ENCODE peak calls at places on chromosomes 7 and 10, in four cellular contexts. S, J, U and L are unnamed samples.

GRCh38 chr7:116443101-116443523 is 56.4 kb upstream of the CAV2 start:
- DNase-seq in S (no peak), J (no peak), U (no peak), L (no peak)

GRCh38 chr7:7212612-7213011 is 30.3 kb downstream of the C1GALT1 start:
- DNase-seq in S (no peak), J (no peak), U (no peak), L (no peak)

GRCh38 chr10:59072038-59072437 is 104.4 kb upstream of the PHYHIPL start:
- DNase-seq in S (no peak), J (no peak), U (no peak), L (no peak)

GRCh38 chr7:29723599-29723998 is 82.7 kb upstream of the WIPF3 start:
- DNase-seq in S (no peak), J (no peak), U (no peak), L (no peak)

GRCh38 chr10:100894589-100895294 is 18.0 kb upstream of the SLF2 start:
- DNase-seq in S (no peak), J (no peak), U (no peak), L (no peak)

GRCh38 chr7:28921822-28922221 is 36.3 kb downstream of the TRIL start:
- DNase-seq in S (peak; percentile 62), J (peak; percentile 60), U (peak; percentile 69), L (peak; percentile 22)

GRCh38 chr10:122163182-122164027 is 107.7 kb upstream of the BTBD16 start:
- DNase-seq in S (no peak), J (no peak), U (no peak), L (no peak)

GRCh38 chr10:103534621-103535498 is 41.4 kb downstream of the NEURL1 start:
- DNase-seq in S (no peak), J (no peak), U (no peak), L (no peak)

GRCh38 chr7:129163875-129164544 is 19.5 kb downstream of the TSPAN33 start:
- DNase-seq in S (no peak), J (no peak), U (peak; percentile 64), L (no peak)

DNA sequence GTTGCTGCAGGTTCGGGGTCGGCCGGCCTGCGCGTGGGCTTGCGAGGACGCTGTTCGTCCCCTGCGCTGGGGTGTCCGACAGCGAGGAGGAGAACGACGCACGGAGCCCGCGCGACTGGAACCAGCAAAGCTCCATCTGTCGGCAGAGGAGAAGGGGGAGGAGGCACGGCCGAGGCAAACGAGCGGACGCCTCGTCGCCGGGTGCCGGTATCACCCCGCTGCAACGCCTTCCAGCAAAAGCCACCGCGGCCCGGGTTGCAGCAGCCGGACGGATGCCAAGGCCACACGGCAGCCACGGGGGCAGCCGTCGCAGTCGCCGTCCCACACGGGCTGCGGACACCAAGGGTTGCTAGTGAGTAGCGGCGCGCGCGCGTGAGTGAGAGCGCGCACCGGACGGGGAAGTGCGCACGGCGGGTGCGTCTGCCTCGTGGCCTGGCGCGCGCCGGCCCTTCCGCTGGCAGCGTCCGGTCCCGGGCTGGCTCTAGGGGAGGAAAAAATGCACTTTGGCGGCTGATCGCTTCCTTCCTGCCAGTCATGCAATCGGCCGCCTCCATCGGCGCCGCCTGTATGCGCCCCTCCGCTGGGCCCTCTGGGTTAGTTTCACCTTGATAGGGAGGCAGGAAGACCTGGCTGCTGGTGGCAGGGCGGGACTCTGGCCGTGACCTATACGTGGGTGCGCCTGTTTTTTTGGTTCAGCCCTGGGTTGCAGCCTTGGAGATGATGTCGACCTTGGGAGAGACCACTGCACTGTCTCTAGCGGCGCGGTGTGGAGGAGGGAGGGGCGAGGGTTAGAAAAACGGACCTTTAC is 446 bp downstream of the STAMBPL1 start:
- DNase-seq in S (peak; percentile 87), J (peak; percentile 76), U (peak; percentile 70), L (peak; percentile 76)
- TF ChIP-seq POLR2A in S (peak; percentile 81), J (peak; percentile 75), U (peak; percentile 72), L (peak; percentile 64)

GRCh38 chr7:102288285-102288930 is 1.7 kb downstream of the SH2B2 start:
- DNase-seq in S (no peak), J (no peak), U (no peak), L (no peak)
- H3K27ac ChIP-seq in S (no peak overlapping the region), J (no peak overlapping the region), U (no peak overlapping the region), L (no peak overlapping the region)

GRCh38 chr7:111029574-111030357 is 61.2 kb upstream of the LRRN3 start:
- DNase-seq in S (peak; percentile 53), J (peak; percentile 20), U (peak; percentile 74), L (no peak)
- TF ChIP-seq POLR2A in S (no peak), J (no peak), U (no peak), L (no peak)

DNA sequence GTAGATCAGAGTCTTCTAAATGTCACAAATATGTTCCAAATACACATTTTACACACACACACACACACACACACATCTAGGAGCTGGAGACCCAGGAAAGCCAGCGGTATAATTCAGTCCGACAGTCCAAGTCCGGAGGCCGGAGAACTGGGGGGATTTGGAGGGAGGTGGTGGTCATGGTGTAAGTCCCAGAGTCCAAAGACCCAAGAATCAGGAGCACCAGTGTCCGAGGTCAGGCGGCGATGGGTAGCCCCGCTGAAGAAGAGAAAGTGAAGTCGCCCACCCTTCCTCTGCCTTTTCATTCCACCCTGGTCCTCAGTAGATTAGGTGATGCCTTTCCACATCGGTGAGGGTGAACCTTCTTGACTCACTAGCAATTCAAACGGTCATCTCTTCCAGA is 154.8 kb downstream of the CAMK1D start:
- DNase-seq in S (peak; percentile 37), J (no peak), U (no peak), L (no peak)
- H3K27ac ChIP-seq in S (no peak overlapping the region), J (no peak overlapping the region), U (no peak overlapping the region), L (no peak overlapping the region)

DNA sequence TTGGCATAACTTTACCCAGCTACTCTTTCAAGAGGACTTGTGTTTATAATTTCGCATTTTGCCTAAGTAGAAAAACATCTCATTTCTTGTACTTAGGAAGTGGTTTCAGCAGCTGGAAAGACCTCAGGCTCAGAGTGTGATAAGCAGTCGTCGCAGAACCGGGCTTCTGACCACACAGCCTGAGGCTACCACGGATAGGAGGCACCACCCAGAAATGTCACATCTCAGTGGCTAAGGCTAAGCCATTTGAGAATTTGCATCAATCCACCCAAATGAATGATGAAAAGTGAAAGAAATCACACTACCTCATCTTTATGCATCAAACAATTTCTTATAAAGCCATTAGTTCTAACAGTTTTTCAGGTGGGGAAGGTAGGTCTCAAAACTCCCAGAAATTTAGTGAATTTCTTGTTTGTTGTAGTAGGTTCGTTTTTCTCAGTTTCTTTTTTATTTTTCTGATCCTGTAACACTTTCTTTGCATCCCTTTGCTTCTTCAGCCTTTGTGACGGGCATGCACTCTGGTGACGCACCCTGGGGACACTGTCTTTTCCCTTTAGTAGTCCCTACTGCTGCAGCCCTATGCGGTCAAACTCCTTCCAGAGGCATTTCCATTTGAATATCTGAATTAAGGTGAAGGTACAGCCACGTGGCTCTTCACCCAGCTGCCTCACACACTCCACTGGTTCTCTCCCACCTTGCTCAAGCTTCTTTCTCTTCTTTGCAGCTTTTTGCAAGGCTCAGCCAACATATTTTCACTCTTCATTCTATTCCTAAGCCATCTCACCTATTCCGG is 68.5 kb downstream of the MAP3K8 start:
- DNase-seq in S (no peak), J (no peak), U (peak; percentile 38), L (no peak)
- TF ChIP-seq POLR2A in S (no peak), J (no peak), U (no peak), L (no peak)